ENCODE peak calls at places on chromosome 11, in seven cellular contexts. One of them, this sample, is unnamed.

GRCh38 chr11:86802601-86803051 is 2.3 kb downstream of the PRSS23 start:
- DNase-seq in tibial artery: no peak
- DNase-seq in CD8-positive, alpha-beta memory T cell: no peak
- DNase-seq in LHCN-M2: peak; percentile 62
- DNase-seq in IMR-90: peak; percentile 57
- DNase-seq in LoVo: peak; percentile 55
- DNase-seq in DMS 273 treated with DMSO at 0.1 percent for 48 hours: peak; percentile 1
- DNase-seq in this sample: no peak

GRCh38 chr11:10818594-10818993 is 9.9 kb upstream of the EIF4G2 start:
- DNase-seq in CD8-positive, alpha-beta memory T cell: no peak
- DNase-seq in LHCN-M2: peak; percentile 95
- DNase-seq in tibial artery: no peak
- DNase-seq in DMS 273 treated with DMSO at 0.1 percent for 48 hours: no peak
- DNase-seq in LoVo: peak; percentile 66
- DNase-seq in IMR-90: peak; percentile 95
- DNase-seq in this sample: no peak

GRCh38 chr11:68311155-68312116 is 955 bp upstream of the LRP5 start:
- DNase-seq in IMR-90: no peak
- DNase-seq in DMS 273 treated with DMSO at 0.1 percent for 48 hours: no peak
- DNase-seq in tibial artery: no peak
- DNase-seq in LoVo: no peak
- DNase-seq in CD8-positive, alpha-beta memory T cell: no peak
- DNase-seq in LHCN-M2: no peak
- DNase-seq in this sample: no peak

GRCh38 chr11:17531071-17531817 is 13.0 kb downstream of the USH1C start:
- DNase-seq in CD8-positive, alpha-beta memory T cell: no peak
- DNase-seq in tibial artery: no peak
- DNase-seq in LoVo: no peak
- DNase-seq in IMR-90: no peak
- DNase-seq in LHCN-M2: no peak
- DNase-seq in DMS 273 treated with DMSO at 0.1 percent for 48 hours: no peak
- DNase-seq in this sample: no peak

GRCh38 chr11:118437736-118438125 is 1.4 kb downstream of the KMT2A start:
- DNase-seq in DMS 273 treated with DMSO at 0.1 percent for 48 hours: no peak
- DNase-seq in tibial artery: peak; percentile 74
- DNase-seq in LHCN-M2: peak; percentile 31
- DNase-seq in IMR-90: peak; percentile 13
- DNase-seq in CD8-positive, alpha-beta memory T cell: peak; percentile 12
- DNase-seq in LoVo: no peak
- DNase-seq in this sample: no peak

GRCh38 chr11:104876838-104877500 is 21.3 kb downstream of the CASP12 start:
- DNase-seq in LHCN-M2: no peak
- DNase-seq in tibial artery: no peak
- DNase-seq in CD8-positive, alpha-beta memory T cell: no peak
- DNase-seq in IMR-90: no peak
- DNase-seq in DMS 273 treated with DMSO at 0.1 percent for 48 hours: no peak
- DNase-seq in LoVo: no peak
- DNase-seq in this sample: no peak

GRCh38 chr11:64728757-64729365 is 5.9 kb upstream of the NRXN2 start:
- DNase-seq in LHCN-M2: no peak
- DNase-seq in LoVo: no peak
- DNase-seq in IMR-90: no peak
- DNase-seq in DMS 273 treated with DMSO at 0.1 percent for 48 hours: no peak
- DNase-seq in CD8-positive, alpha-beta memory T cell: no peak
- DNase-seq in tibial artery: no peak
- DNase-seq in this sample: no peak

GRCh38 chr11:7442588-7443215 is 42.6 kb upstream of the OLFML1 start:
- DNase-seq in DMS 273 treated with DMSO at 0.1 percent for 48 hours: no peak
- DNase-seq in tibial artery: peak; percentile 72
- DNase-seq in IMR-90: peak; percentile 31
- DNase-seq in LoVo: peak; percentile 54
- DNase-seq in CD8-positive, alpha-beta memory T cell: peak; percentile 46
- DNase-seq in LHCN-M2: peak; percentile 33
- DNase-seq in this sample: peak; percentile 81

GRCh38 chr11:95284057-95285052 is 53.4 kb upstream of the SESN3 start:
- DNase-seq in CD8-positive, alpha-beta memory T cell: no peak
- DNase-seq in tibial artery: no peak
- DNase-seq in LoVo: no peak
- DNase-seq in LHCN-M2: no peak
- DNase-seq in IMR-90: no peak
- DNase-seq in DMS 273 treated with DMSO at 0.1 percent for 48 hours: no peak
- DNase-seq in this sample: no peak

GRCh38 chr11:8604078-8604723 is 10.2 kb upstream of the STK33 start:
- DNase-seq in tibial artery: peak; percentile 71
- DNase-seq in LHCN-M2: peak; percentile 98
- DNase-seq in CD8-positive, alpha-beta memory T cell: no peak
- DNase-seq in LoVo: peak; percentile 71
- DNase-seq in IMR-90: peak; percentile 100
- DNase-seq in DMS 273 treated with DMSO at 0.1 percent for 48 hours: peak; percentile 18
- DNase-seq in this sample: peak; percentile 60

GRCh38 chr11:69639843-69640242 is 1.1 kb upstream of the CCND1 start:
- DNase-seq in CD8-positive, alpha-beta memory T cell: no peak
- DNase-seq in DMS 273 treated with DMSO at 0.1 percent for 48 hours: no peak
- DNase-seq in LoVo: no peak
- DNase-seq in tibial artery: no peak
- DNase-seq in IMR-90: no peak
- DNase-seq in LHCN-M2: no peak
- DNase-seq in this sample: no peak

GRCh38 chr11:45650166-45651095 is 15.0 kb downstream of the CHST1 start:
- DNase-seq in LHCN-M2: no peak
- DNase-seq in DMS 273 treated with DMSO at 0.1 percent for 48 hours: no peak
- DNase-seq in IMR-90: no peak
- DNase-seq in CD8-positive, alpha-beta memory T cell: no peak
- DNase-seq in tibial artery: no peak
- DNase-seq in LoVo: no peak
- DNase-seq in this sample: no peak

GRCh38 chr11:82750643-82751139 is 17.0 kb upstream of the FAM181B start:
- DNase-seq in tibial artery: no peak
- DNase-seq in CD8-positive, alpha-beta memory T cell: no peak
- DNase-seq in DMS 273 treated with DMSO at 0.1 percent for 48 hours: no peak
- DNase-seq in LHCN-M2: no peak
- DNase-seq in IMR-90: no peak
- DNase-seq in LoVo: no peak
- DNase-seq in this sample: no peak

GRCh38 chr11:82832983-82833382 is 67.2 kb downstream of the PRCP start:
- DNase-seq in LHCN-M2: no peak
- DNase-seq in DMS 273 treated with DMSO at 0.1 percent for 48 hours: no peak
- DNase-seq in IMR-90: no peak
- DNase-seq in tibial artery: no peak
- DNase-seq in CD8-positive, alpha-beta memory T cell: no peak
- DNase-seq in LoVo: no peak
- DNase-seq in this sample: no peak

GRCh38 chr11:4704790-4705334 is 278 bp downstream of the MMP26 start:
- DNase-seq in LoVo: no peak
- DNase-seq in DMS 273 treated with DMSO at 0.1 percent for 48 hours: no peak
- DNase-seq in LHCN-M2: no peak
- DNase-seq in CD8-positive, alpha-beta memory T cell: no peak
- DNase-seq in IMR-90: no peak
- DNase-seq in tibial artery: no peak
- DNase-seq in this sample: no peak

GRCh38 chr11:62487698-62488551 is 58.7 kb downstream of the AHNAK start:
- DNase-seq in IMR-90: no peak
- DNase-seq in LoVo: no peak
- DNase-seq in DMS 273 treated with DMSO at 0.1 percent for 48 hours: no peak
- DNase-seq in CD8-positive, alpha-beta memory T cell: no peak
- DNase-seq in tibial artery: no peak
- DNase-seq in LHCN-M2: no peak
- DNase-seq in this sample: no peak

GRCh38 chr11:68691402-68691784 is 7.0 kb downstream of the GAL start:
- DNase-seq in DMS 273 treated with DMSO at 0.1 percent for 48 hours: no peak
- DNase-seq in LoVo: no peak
- DNase-seq in LHCN-M2: no peak
- DNase-seq in CD8-positive, alpha-beta memory T cell: no peak
- DNase-seq in IMR-90: no peak
- DNase-seq in tibial artery: no peak
- DNase-seq in this sample: no peak

GRCh38 chr11:8282621-8283509 is 19.2 kb upstream of the LMO1 start:
- DNase-seq in LoVo: no peak
- DNase-seq in LHCN-M2: no peak
- DNase-seq in CD8-positive, alpha-beta memory T cell: no peak
- DNase-seq in DMS 273 treated with DMSO at 0.1 percent for 48 hours: no peak
- DNase-seq in tibial artery: peak; percentile 16
- DNase-seq in IMR-90: no peak
- DNase-seq in this sample: peak; percentile 52

GRCh38 chr11:11973361-11973800 is 35.0 kb downstream of the DKK3 start:
- DNase-seq in CD8-positive, alpha-beta memory T cell: no peak
- DNase-seq in LoVo: no peak
- DNase-seq in LHCN-M2: peak; percentile 58
- DNase-seq in DMS 273 treated with DMSO at 0.1 percent for 48 hours: no peak
- DNase-seq in tibial artery: peak; percentile 93
- DNase-seq in IMR-90: peak; percentile 72
- DNase-seq in this sample: peak; percentile 60

GRCh38 chr11:11931461-11932055 is 76.9 kb downstream of the DKK3 start:
- DNase-seq in LoVo: peak; percentile 25
- DNase-seq in IMR-90: peak; percentile 74
- DNase-seq in CD8-positive, alpha-beta memory T cell: no peak
- DNase-seq in DMS 273 treated with DMSO at 0.1 percent for 48 hours: peak; percentile 38
- DNase-seq in tibial artery: no peak
- DNase-seq in LHCN-M2: peak; percentile 77
- DNase-seq in this sample: no peak

GRCh38 chr11:79940165-79940564 is 499.3 kb upstream of the TENM4 start:
- DNase-seq in CD8-positive, alpha-beta memory T cell: no peak
- DNase-seq in DMS 273 treated with DMSO at 0.1 percent for 48 hours: no peak
- DNase-seq in IMR-90: peak; percentile 36
- DNase-seq in LHCN-M2: peak; percentile 15
- DNase-seq in LoVo: no peak
- DNase-seq in tibial artery: no peak
- DNase-seq in this sample: no peak

GRCh38 chr11:63850946-63851345 is 12.0 kb downstream of the MARK2 start:
- DNase-seq in DMS 273 treated with DMSO at 0.1 percent for 48 hours: no peak
- DNase-seq in tibial artery: no peak
- DNase-seq in LHCN-M2: no peak
- DNase-seq in LoVo: no peak
- DNase-seq in CD8-positive, alpha-beta memory T cell: no peak
- DNase-seq in IMR-90: no peak
- DNase-seq in this sample: no peak

GRCh38 chr11:128448487-128448886 is 138.9 kb downstream of the ETS1 start:
- DNase-seq in IMR-90: peak; percentile 87
- DNase-seq in LoVo: peak; percentile 91
- DNase-seq in LHCN-M2: peak; percentile 61
- DNase-seq in DMS 273 treated with DMSO at 0.1 percent for 48 hours: no peak
- DNase-seq in tibial artery: no peak
- DNase-seq in CD8-positive, alpha-beta memory T cell: no peak
- DNase-seq in this sample: no peak

This sample was measured in psoas muscle.